ENCODE peak calls at places on chromosome 16, in six cellular contexts. T is uterus, I is PC-9, D is fibroblast of lung, O is spleen, A is cardiac muscle cell. G is an unnamed sample.

GRCh38 chr16:65524997-65525396 is 403.1 kb upstream of the CDH11 start:
- DNase-seq in A (no peak), T (no peak), D (peak), O (no peak), I (no peak), G (peak)

GRCh38 chr16:86626284-86626683 is 47.9 kb downstream of the FOXL1 start:
- DNase-seq in A (no peak), D (no peak), T (no peak), O (no peak), I (no peak), G (no peak)

GRCh38 chr16:78973041-78973440 is 627.5 kb downstream of the MAF start:
- DNase-seq in A (peak), T (no peak), D (no peak), I (no peak), O (no peak), G (no peak)

GRCh38 chr16:81181013-81181720 is 57.3 kb upstream of the BCO1 start:
- DNase-seq in D (peak), I (peak), T (peak), A (peak), O (no peak), G (peak)

GRCh38 chr16:74455619-74456289 is 34.5 kb upstream of the CLEC18B start:
- DNase-seq in A (no peak), O (no peak), D (peak), I (no peak), T (no peak), G (peak)

GRCh38 chr16:50202926-50203624 is 50.0 kb downstream of the TENT4B start:
- DNase-seq in T (peak), O (no peak), D (peak), I (peak), A (peak), G (peak)

GRCh38 chr16:88768041-88768876 is 16.8 kb downstream of the PIEZO1 start:
- DNase-seq in A (peak), D (peak), O (no peak), T (peak), I (no peak), G (peak)

GRCh38 chr16:86949116-86949515 is 368.1 kb downstream of the C16orf95 start:
- DNase-seq in D (no peak), O (no peak), T (no peak), I (no peak), A (no peak), G (no peak)

GRCh38 chr16:23509763-23510153 is 536 bp downstream of the GGA2 start:
- DNase-seq in T (peak), A (peak), I (no peak), D (peak), O (no peak), G (peak)

GRCh38 chr16:68356249-68356918 is 45.6 kb downstream of the PRMT7 start:
- DNase-seq in D (no peak), O (no peak), I (no peak), T (no peak), A (no peak), G (no peak)

GRCh38 chr16:188674-189073 is 8.4 kb downstream of the HBQ1 start:
- DNase-seq in T (no peak), A (no peak), O (no peak), D (no peak), I (no peak), G (no peak)

GRCh38 chr16:90040152-90041023 is 21.1 kb upstream of the DBNDD1 start:
- DNase-seq in A (no peak), D (no peak), I (no peak), T (no peak), O (no peak), G (no peak)

GRCh38 chr16:11394593-11394960 is 49.3 kb downstream of the RMI2 start:
- DNase-seq in A (no peak), O (peak), T (no peak), D (no peak), I (no peak), G (no peak)

GRCh38 chr16:49498241-49499017 is 124.8 kb downstream of the C16orf78 start:
- DNase-seq in A (no peak), I (no peak), T (no peak), D (no peak), O (peak), G (no peak)

GRCh38 chr16:84739349-84740124 is 39.7 kb downstream of the USP10 start:
- DNase-seq in A (no peak), O (no peak), I (no peak), D (peak), T (no peak), G (peak)

GRCh38 chr16:55046513-55046912 is 115.8 kb downstream of the IRX5 start:
- DNase-seq in D (no peak), A (no peak), T (no peak), O (no peak), I (no peak), G (no peak)

GRCh38 chr16:60110531-60110930 is 1376.4 kb upstream of the GOT2 start:
- DNase-seq in D (no peak), I (no peak), T (no peak), A (no peak), O (no peak), G (no peak)

GRCh38 chr16:24538756-24539294 is 541 bp upstream of the RBBP6 start:
- DNase-seq in I (peak), A (no peak), D (no peak), O (no peak), T (no peak), G (no peak)

GRCh38 chr16:81610144-81610842 is 165.7 kb downstream of the CMIP start:
- DNase-seq in I (no peak), O (no peak), A (no peak), D (peak), T (peak), G (peak)

GRCh38 chr16:84806890-84807258 is 12.9 kb upstream of the CRISPLD2 start:
- DNase-seq in A (no peak), D (no peak), I (no peak), T (no peak), O (no peak), G (no peak)

GRCh38 chr16:58501242-58502131 is 1.5 kb downstream of the NDRG4 start:
- DNase-seq in T (no peak), D (peak), A (peak), O (peak), I (no peak), G (no peak)

GRCh38 chr16:56275076-56275475 is 83.8 kb downstream of the GNAO1 start:
- DNase-seq in I (no peak), A (no peak), O (no peak), D (peak), T (no peak), G (no peak)

GRCh38 chr16:66872927-66873684 is 7.2 kb upstream of the PDP2 start:
- DNase-seq in A (peak), I (peak), T (peak), O (peak), D (peak), G (peak)

GRCh38 chr16:25018972-25019617 is 3.9 kb upstream of the ARHGAP17 start:
- DNase-seq in D (no peak), A (no peak), O (no peak), T (no peak), I (no peak), G (no peak)

GRCh38 chr16:68231384-68232136 is 4.4 kb downstream of the ESRP2 start:
- DNase-seq in I (no peak), D (no peak), O (no peak), T (no peak), A (no peak), G (no peak)

GRCh38 chr16:22370038-22370541 is 4.3 kb downstream of the CDR2 start:
- DNase-seq in D (peak), O (no peak), A (no peak), I (no peak), T (no peak), G (peak)

GRCh38 chr16:50166511-50167500 is 13.7 kb downstream of the TENT4B start:
- DNase-seq in I (no peak), T (no peak), O (no peak), A (no peak), D (peak), G (peak)

GRCh38 chr16:58471209-58471975 is 28.6 kb upstream of the NDRG4 start:
- DNase-seq in T (no peak), D (no peak), I (no peak), O (peak), A (no peak), G (no peak)

GRCh38 chr16:89409161-89409711 is 81.1 kb downstream of the ANKRD11 start:
- DNase-seq in T (no peak), I (no peak), O (peak), D (peak), A (no peak), G (no peak)

GRCh38 chr16:72021043-72021442 is 12.5 kb downstream of the DHODH start:
- DNase-seq in T (no peak), A (peak), I (no peak), D (no peak), O (peak), G (no peak)

GRCh38 chr16:66207139-66207863 is 159.2 kb upstream of the CDH5 start:
- DNase-seq in D (no peak), O (no peak), I (no peak), T (no peak), A (no peak), G (no peak)

GRCh38 chr16:89099905-89100304 is 6.3 kb downstream of the ACSF3 start:
- DNase-seq in A (no peak), D (no peak), T (no peak), O (no peak), I (no peak), G (no peak)

GRCh38 chr16:28179354-28179753 is 32.4 kb downstream of the XPO6 start:
- DNase-seq in D (no peak), I (no peak), A (no peak), O (no peak), T (no peak), G (no peak)

GRCh38 chr16:28172331-28172730 is 39.4 kb downstream of the XPO6 start:
- DNase-seq in O (no peak), I (peak), T (no peak), A (no peak), D (no peak), G (no peak)

GRCh38 chr16:28181557-28181914 is 30.2 kb downstream of the XPO6 start:
- DNase-seq in D (peak), I (peak), A (no peak), O (no peak), T (peak), G (peak)

GRCh38 chr16:28180660-28181556 is 30.9 kb downstream of the XPO6 start:
- DNase-seq in A (no peak), I (no peak), O (no peak), T (no peak), D (peak), G (no peak)

GRCh38 chr16:28175715-28176114 is 36.0 kb downstream of the XPO6 start:
- DNase-seq in A (no peak), D (no peak), T (no peak), O (no peak), I (peak), G (no peak)
- H3K4me3 ChIP-seq in A (no peak), D (no peak), T (no peak), O (no peak), I (no peak), G (no peak)

GRCh38 chr16:52581530-52581929 is 34.6 kb upstream of the TOX3 start:
- DNase-seq in T (no peak), O (no peak), A (no peak), I (no peak), D (no peak), G (no peak)
- TF ChIP-seq CTCF in T (no peak), O (no peak), A (no peak), I (no peak), D (no peak), G (no peak)

GRCh38 chr16:8204769-8205168 is 385.5 kb downstream of the TMEM114 start:
- DNase-seq in A (no peak), I (no peak), D (no peak), T (no peak), O (no peak), G (no peak)
- H3K4me3 ChIP-seq in A (no peak), I (no peak), D (no peak), T (no peak), O (no peak), G (no peak)

DNA sequence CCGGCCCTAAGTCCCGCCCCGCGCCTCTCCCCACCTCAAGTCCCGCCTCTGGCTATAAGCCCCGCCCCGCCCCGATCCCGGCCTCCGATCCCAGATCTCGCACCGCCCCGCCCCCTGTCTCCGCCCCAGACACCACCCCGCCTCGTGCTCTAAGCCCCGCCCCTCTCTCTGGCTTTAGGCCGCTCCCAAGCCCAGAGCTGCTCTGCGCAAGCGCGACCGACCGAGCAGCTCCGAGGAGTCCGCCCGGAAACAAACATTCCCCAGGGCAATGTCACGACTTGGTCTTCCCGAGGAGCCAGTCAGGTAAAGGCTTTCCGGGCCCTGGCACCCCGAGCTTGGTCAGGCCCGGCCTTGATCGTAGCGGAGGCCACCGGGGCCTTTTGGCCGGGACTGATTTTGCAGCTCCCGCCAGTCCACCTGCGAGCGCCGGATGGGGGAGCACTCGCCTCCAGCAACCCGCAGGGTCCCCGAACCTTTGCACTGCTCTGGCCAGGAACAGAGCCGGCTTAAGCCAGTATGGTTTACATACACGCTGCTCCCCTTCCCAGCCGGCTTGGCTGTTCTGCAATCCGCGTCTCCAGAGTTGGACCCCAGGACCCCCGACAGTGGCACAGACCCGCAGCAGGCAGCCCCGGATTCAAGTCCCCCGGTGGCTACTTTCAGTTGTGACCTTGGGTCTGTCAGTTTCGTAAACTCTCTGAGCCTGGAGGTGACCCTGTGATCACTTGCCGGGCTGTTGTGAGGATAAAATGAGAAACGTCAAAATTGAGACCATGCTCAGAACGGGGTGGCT is at the start of gene NUDT7:
- DNase-seq in I (peak), D (peak), O (peak), T (peak), A (peak), G (peak)
- TF ChIP-seq CTCF in I (no peak), D (no peak), O (no peak), T (peak), A (peak), G (peak)

G was measured in fibroblast of villous mesenchyme.